ENCODE peak calls at places on chromosomes 2 and 18, in ten cellular contexts. L is heart right ventricle; G is foreskin keratinocyte; N is upper lobe of right lung; W is pancreas; Y is CD8-positive, alpha-beta T cell; Z is neural progenitor cell; K is prostate gland; I is heart left ventricle; Q is aorta. A is an unnamed sample. For H3K4me1 and H3K27me3, the result is how much of the 10 kb centered on the place peaks cover.

GRCh38 chr2:18749912-18750526 is 160.7 kb upstream of the NT5C1B start:
- DNase-seq in L (no peak), G (no peak), N (no peak), W (no peak), Y (peak), Z (peak), K (peak), I (peak), Q (peak), A (no peak)

GRCh38 chr2:190637903-190638618 is 10.8 kb upstream of the NAB1 start:
- DNase-seq in L (peak), G (no peak), N (no peak), W (peak), Y (no peak), Z (no peak), K (no peak), I (peak), Q (no peak), A (peak)

GRCh38 chr2:69065735-69066336 is 52.9 kb downstream of the ANTXR1 start:
- DNase-seq in L (no peak), G (no peak), N (no peak), W (no peak), Y (no peak), Z (no peak), K (no peak), I (no peak), Q (no peak), A (no peak)

GRCh38 chr2:163469561-163469962 is 266.2 kb downstream of the FIGN start:
- DNase-seq in L (no peak), G (no peak), N (no peak), W (no peak), Y (no peak), Z (no peak), K (no peak), I (no peak), Q (no peak), A (no peak)

GRCh38 chr2:121075006-121075545 is 209.9 kb downstream of the TFCP2L1 start:
- DNase-seq in L (no peak), G (peak), N (no peak), W (no peak), Y (no peak), Z (peak), K (no peak), I (no peak), Q (no peak), A (no peak)

GRCh38 chr2:68564426-68564825 is 79.0 kb upstream of the PROKR1 start:
- DNase-seq in L (no peak), G (no peak), N (no peak), W (no peak), Y (no peak), Z (no peak), K (no peak), I (no peak), Q (no peak), A (no peak)

GRCh38 chr18:74856967-74857366 is 259.3 kb downstream of the ZNF407 start:
- DNase-seq in L (no peak), G (no peak), N (no peak), W (no peak), Y (no peak), Z (no peak), K (no peak), I (no peak), Q (no peak), A (no peak)

GRCh38 chr2:18684202-18685040 is 95.1 kb upstream of the NT5C1B start:
- DNase-seq in L (no peak), G (no peak), N (no peak), W (no peak), Y (no peak), Z (no peak), K (no peak), I (no peak), Q (no peak), A (no peak)

GRCh38 chr2:142218471-142218870 is 87.7 kb upstream of the LRP1B start:
- DNase-seq in L (no peak), G (peak), N (no peak), W (no peak), Y (no peak), Z (no peak), K (no peak), I (no peak), Q (no peak), A (no peak)

GRCh38 chr2:88500691-88501090 is 48.2 kb upstream of the FOXI3 start:
- DNase-seq in L (no peak), G (peak), N (no peak), W (no peak), Y (no peak), Z (no peak), K (no peak), I (no peak), Q (no peak), A (no peak)

GRCh38 chr2:36079793-36080192 is 275.8 kb upstream of the CRIM1 start:
- DNase-seq in L (no peak), G (no peak), N (no peak), W (no peak), Y (no peak), Z (no peak), K (no peak), I (no peak), Q (no peak), A (no peak)

GRCh38 chr2:27442981-27443323 is 771 bp downstream of the KRTCAP3 start:
- DNase-seq in L (no peak), G (no peak), N (no peak), W (peak), Y (no peak), Z (no peak), K (no peak), I (no peak), Q (no peak), A (no peak)

GRCh38 chr2:83305758-83306378 is 1153.2 kb downstream of the SUCLG1 start:
- DNase-seq in L (no peak), G (no peak), N (no peak), W (no peak), Y (no peak), Z (no peak), K (no peak), I (no peak), Q (no peak), A (no peak)

GRCh38 chr18:30432349-30432748 is 610.2 kb downstream of the DSC3 start:
- DNase-seq in L (no peak), G (no peak), N (no peak), W (no peak), Y (no peak), Z (no peak), K (no peak), I (no peak), Q (no peak), A (no peak)

GRCh38 chr18:76450912-76451421 is 44.1 kb downstream of the ZNF516 start:
- DNase-seq in L (peak), G (peak), N (peak), W (no peak), Y (no peak), Z (peak), K (no peak), I (peak), Q (peak), A (peak)

GRCh38 chr2:217978536-217979150 is 24.2 kb downstream of the TNS1 start:
- DNase-seq in L (no peak), G (no peak), N (peak), W (peak), Y (no peak), Z (peak), K (no peak), I (no peak), Q (no peak), A (no peak)

GRCh38 chr2:75210409-75210808 is 11.1 kb upstream of the TACR1 start:
- DNase-seq in L (no peak), G (no peak), N (no peak), W (no peak), Y (no peak), Z (no peak), K (no peak), I (no peak), Q (no peak), A (no peak)
- H3K4me1 ChIP-seq in L (under half), G (under half), N (under half), W (under half), Y (under half), Z (under half), K (under half), I (under half), Q (under half), A (under half)

GRCh38 chr2:133711226-133711625 is 143.0 kb upstream of the NCKAP5 start:
- DNase-seq in L (no peak), G (no peak), N (no peak), W (no peak), Y (no peak), Z (peak), K (no peak), I (no peak), Q (no peak), A (no peak)
- H3K27ac ChIP-seq in L (no peak), G (no peak), N (no peak), W (no peak), Y (no peak), Z (peak), K (no peak), I (no peak), Q (no peak), A (no peak)

GRCh38 chr2:15660491-15661294 is 69.0 kb downstream of the DDX1 start:
- DNase-seq in L (no peak), G (no peak), N (no peak), W (no peak), Y (no peak), Z (no peak), K (no peak), I (no peak), Q (no peak), A (no peak)

GRCh38 chr2:15662579-15662978 is 70.9 kb downstream of the DDX1 start:
- DNase-seq in L (no peak), G (no peak), N (no peak), W (no peak), Y (no peak), Z (no peak), K (no peak), I (no peak), Q (no peak), A (no peak)

GRCh38 chr2:15663802-15664201 is 72.1 kb downstream of the DDX1 start:
- DNase-seq in L (no peak), G (no peak), N (no peak), W (no peak), Y (no peak), Z (no peak), K (no peak), I (no peak), Q (no peak), A (no peak)

GRCh38 chr2:15661295-15661569 is 69.6 kb downstream of the DDX1 start:
- DNase-seq in L (no peak), G (no peak), N (no peak), W (no peak), Y (no peak), Z (no peak), K (no peak), I (no peak), Q (no peak), A (no peak)

GRCh38 chr2:15662026-15662425 is 70.4 kb downstream of the DDX1 start:
- DNase-seq in L (no peak), G (no peak), N (no peak), W (no peak), Y (no peak), Z (no peak), K (no peak), I (no peak), Q (no peak), A (no peak)
- H3K27me3 ChIP-seq in L (under half), G (under half), N (under half), W (under half), Y (under half), Z (under half), K (under half), I (under half), Q (under half), A (under half)

DNA sequence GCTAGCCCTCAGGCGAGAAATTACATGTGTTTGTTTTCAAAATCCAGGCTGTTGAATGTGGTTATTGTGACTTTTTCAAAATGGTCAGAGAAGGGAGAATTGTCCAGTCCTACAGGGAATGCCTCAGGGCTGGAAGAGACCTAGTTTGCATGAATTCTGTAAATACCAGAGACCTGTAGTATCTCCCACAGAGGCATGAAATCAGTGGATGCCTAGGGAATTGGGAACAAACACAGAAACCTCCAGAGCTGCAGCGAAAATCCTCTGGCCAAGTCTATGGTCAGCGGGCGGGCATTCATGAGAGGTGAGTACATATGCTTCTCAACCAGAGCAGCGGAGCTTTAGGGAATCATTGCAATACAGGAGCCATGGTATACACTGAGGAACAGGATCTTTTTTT is 1596.5 kb upstream of the NXPH2 start:
- DNase-seq in L (no peak), G (no peak), N (no peak), W (no peak), Y (no peak), Z (no peak), K (no peak), I (no peak), Q (no peak), A (no peak)
- H3K4me1 ChIP-seq in L (under half), G (under half), N (under half), W (under half), Y (under half), Z (under half), K (under half), I (under half), Q (under half), A (under half)

A was measured in left ventricle myocardium inferior.